ENCODE peak calls at places on chromosomes 12 and 14, in six cellular contexts. V is psoas muscle, C is left lung, T is fibroblast of lung, I is HFF-Myc, U is HL-60. F is an unnamed sample.
A peak's percentile ranks its signal among the peaks of the same experiment; 100 is the strongest.

GRCh38 chr12:28568083-28568482 is 377.8 kb downstream of the CCDC91 start:
- DNase-seq in V (no peak), C (no peak), T (peak; percentile 94), I (peak; percentile 93), U (no peak), F (no peak)

GRCh38 chr12:106845910-106846309 is 71.4 kb downstream of the RIC8B start:
- DNase-seq in V (no peak), C (no peak), T (no peak), I (no peak), U (no peak), F (no peak)

GRCh38 chr12:64389154-64389553 is 1.4 kb downstream of the C12orf56 start:
- DNase-seq in V (no peak), C (no peak), T (no peak), I (no peak), U (no peak), F (no peak)

GRCh38 chr14:58873228-58873953 is 235.6 kb downstream of the DACT1 start:
- DNase-seq in V (no peak), C (no peak), T (no peak), I (no peak), U (no peak), F (peak; percentile 46)

GRCh38 chr12:13365782-13366366 is 169.3 kb downstream of the EMP1 start:
- DNase-seq in V (peak; percentile 78), C (no peak), T (no peak), I (no peak), U (no peak), F (no peak)

GRCh38 chr12:75529826-75530225 is 18.4 kb upstream of the KRR1 start:
- DNase-seq in V (no peak), C (no peak), T (no peak), I (no peak), U (no peak), F (no peak)

GRCh38 chr12:89933911-89934310 is 225.3 kb upstream of the ATP2B1 start:
- DNase-seq in V (no peak), C (no peak), T (peak; percentile 74), I (no peak), U (no peak), F (no peak)

GRCh38 chr12:51391047-51391837 is at the start of gene GALNT6:
- DNase-seq in V (no peak), C (peak; percentile 89), T (no peak), I (no peak), U (peak; percentile 75), F (peak; percentile 80)

GRCh38 chr14:29664515-29664914 is 263.1 kb downstream of the PRKD1 start:
- DNase-seq in V (no peak), C (no peak), T (no peak), I (no peak), U (no peak), F (no peak)

GRCh38 chr14:67410313-67410712 is 1.7 kb downstream of the PLEK2 start:
- DNase-seq in V (no peak), C (no peak), T (no peak), I (no peak), U (no peak), F (peak; percentile 95)

GRCh38 chr14:62914025-62914424 is 131.2 kb downstream of the KCNH5 start:
- DNase-seq in V (no peak), C (no peak), T (peak; percentile 68), I (peak; percentile 5), U (no peak), F (no peak)

GRCh38 chr14:105064721-105065143 is 498 bp downstream of the GPR132 start:
- DNase-seq in V (peak; percentile 61), C (peak; percentile 90), T (peak; percentile 75), I (no peak), U (peak; percentile 87), F (peak; percentile 38)

GRCh38 chr14:68255697-68256178 is 436.2 kb downstream of the RAD51B start:
- DNase-seq in V (no peak), C (no peak), T (peak; percentile 93), I (no peak), U (no peak), F (no peak)

GRCh38 chr12:62761658-62762057 is 173.3 kb downstream of the PPM1H start:
- DNase-seq in V (no peak), C (no peak), T (no peak), I (no peak), U (no peak), F (no peak)

GRCh38 chr12:52181757-52182156 is 10.1 kb downstream of the KRT80 start:
- DNase-seq in V (no peak), C (peak; percentile 34), T (peak; percentile 91), I (no peak), U (no peak), F (no peak)

GRCh38 chr12:117525766-117526165 is 164.3 kb upstream of the NOS1 start:
- DNase-seq in V (no peak), C (no peak), T (no peak), I (no peak), U (no peak), F (no peak)

GRCh38 chr14:74419086-74419485 is 6.9 kb downstream of the SYNDIG1L start:
- DNase-seq in V (no peak), C (no peak), T (no peak), I (no peak), U (no peak), F (no peak)

GRCh38 chr14:103735815-103736545 is 20.4 kb downstream of the ZFYVE21 start:
- DNase-seq in V (peak; percentile 45), C (peak; percentile 67), T (no peak), I (no peak), U (no peak), F (no peak)

GRCh38 chr14:103198429-103199140 is 75.3 kb downstream of the TNFAIP2 start:
- DNase-seq in V (no peak), C (no peak), T (peak; percentile 47), I (no peak), U (no peak), F (no peak)

GRCh38 chr12:120783197-120783596 is 57.6 kb downstream of the ACADS start:
- DNase-seq in V (no peak), C (no peak), T (peak; percentile 73), I (peak; percentile 52), U (no peak), F (no peak)

GRCh38 chr12:109264095-109264942 is 44.8 kb downstream of the FOXN4 start:
- DNase-seq in V (peak; percentile 87), C (peak; percentile 87), T (peak; percentile 45), I (no peak), U (peak; percentile 64), F (peak; percentile 76)

GRCh38 chr14:100841445-100842403 is 15.8 kb downstream of the MEG3 start:
- DNase-seq in V (no peak), C (no peak), T (no peak), I (no peak), U (no peak), F (no peak)

GRCh38 chr14:101836131-101836530 is 74.6 kb downstream of the PPP2R5C start:
- DNase-seq in V (no peak), C (no peak), T (peak; percentile 21), I (no peak), U (no peak), F (no peak)

GRCh38 chr12:117685115-117685926 is 283.5 kb downstream of the KSR2 start:
- DNase-seq in V (peak; percentile 69), C (no peak), T (peak; percentile 91), I (peak; percentile 65), U (peak; percentile 12), F (peak; percentile 35)

GRCh38 chr12:21656931-21657335 is 709 bp downstream of the LDHB start:
- DNase-seq in V (no peak), C (peak; percentile 43), T (peak; percentile 50), I (peak; percentile 5), U (peak; percentile 58), F (peak; percentile 20)

GRCh38 chr12:52041695-52042123 is 9.5 kb upstream of the NR4A1 start:
- DNase-seq in V (no peak), C (no peak), T (no peak), I (no peak), U (no peak), F (no peak)

GRCh38 chr12:12210983-12211382 is 55.9 kb downstream of the LRP6 start:
- DNase-seq in V (no peak), C (no peak), T (no peak), I (no peak), U (no peak), F (no peak)

GRCh38 chr14:75208843-75209242 is 32.4 kb upstream of the TMED10 start:
- DNase-seq in V (no peak), C (no peak), T (no peak), I (no peak), U (no peak), F (peak; percentile 92)

GRCh38 chr14:77103475-77103874 is 5.4 kb downstream of the CIPC start:
- DNase-seq in V (no peak), C (no peak), T (no peak), I (no peak), U (no peak), F (no peak)

GRCh38 chr14:94142836-94143235 is 13.4 kb upstream of the IFI27L2 start:
- DNase-seq in V (no peak), C (no peak), T (no peak), I (no peak), U (no peak), F (no peak)

GRCh38 chr12:77325505-77325904 is 260.1 kb upstream of the E2F7 start:
- DNase-seq in V (no peak), C (peak; percentile 82), T (no peak), I (no peak), U (no peak), F (no peak)
- H3K4me3 ChIP-seq in V (peak overlapping the region; percentile 68), C (peak overlapping the region; percentile 53), T (peak overlapping the region; percentile 91), I (peak overlapping the region; percentile 56), U (no peak overlapping the region), F (peak overlapping the region; percentile 44)

DNA sequence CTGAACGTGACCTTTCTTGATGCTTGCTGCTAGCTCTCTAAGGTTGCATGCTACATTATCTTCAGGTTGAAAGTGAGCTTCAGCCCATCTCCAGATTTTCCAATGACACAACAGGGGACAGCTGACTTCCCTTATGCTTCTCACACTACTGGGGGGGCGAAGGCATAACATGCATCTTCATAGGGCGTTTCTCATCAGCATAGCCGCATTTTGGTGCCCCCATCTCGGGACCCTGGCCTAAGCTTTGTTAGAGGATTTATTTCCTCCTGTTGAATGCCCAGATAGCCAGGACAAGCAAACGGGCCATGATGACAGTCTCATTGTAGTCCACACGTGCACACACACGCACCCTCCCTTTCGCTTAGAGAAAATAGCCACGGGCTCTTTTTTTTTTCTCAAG is 30.7 kb downstream of the SSPN start:
- DNase-seq in V (no peak), C (no peak), T (no peak), I (no peak), U (no peak), F (no peak)
- H3K4me3 ChIP-seq in V (peak overlapping the region; percentile 63), C (no peak overlapping the region), T (no peak overlapping the region), I (no peak overlapping the region), U (no peak overlapping the region), F (no peak overlapping the region)

GRCh38 chr12:65830305-65830704 is 6.0 kb downstream of the HMGA2 start:
- DNase-seq in V (no peak), C (no peak), T (peak; percentile 28), I (no peak), U (no peak), F (no peak)
- H3K4me3 ChIP-seq in V (no peak overlapping the region), C (no peak overlapping the region), T (no peak overlapping the region), I (no peak overlapping the region), U (no peak overlapping the region), F (no peak overlapping the region)

DNA sequence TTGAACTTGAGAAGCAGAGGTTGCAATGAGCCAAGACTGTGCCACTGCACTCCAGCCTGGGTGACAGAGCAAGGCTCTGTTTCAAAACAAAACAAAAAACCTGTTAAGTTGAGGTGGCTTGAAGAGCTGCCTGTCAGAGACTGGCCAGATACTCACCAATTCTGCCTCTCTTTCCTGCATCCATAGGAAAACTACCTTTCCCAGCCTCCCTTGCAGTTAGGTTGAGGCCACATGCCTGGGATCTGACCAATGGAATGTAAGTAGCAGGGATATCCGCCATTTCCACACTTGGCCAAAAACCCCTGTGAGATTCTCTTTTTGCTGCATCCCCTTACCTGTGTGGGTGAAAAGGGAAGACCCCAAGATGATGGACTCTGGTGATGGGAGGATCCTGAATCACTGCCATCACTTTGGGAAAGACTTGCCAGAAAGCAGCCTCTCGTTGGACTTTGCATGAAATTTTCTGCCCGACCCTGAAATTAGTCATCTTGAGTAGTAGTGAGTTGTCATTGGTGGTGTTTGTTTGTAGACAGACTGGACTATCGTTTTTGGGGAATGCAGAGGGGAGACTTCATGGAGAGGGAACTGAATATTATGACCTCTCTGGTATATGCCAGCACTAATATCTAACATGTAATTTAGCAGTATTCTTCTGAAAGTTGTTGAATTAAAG is 14.0 kb downstream of the GPR68 start:
- DNase-seq in V (no peak), C (no peak), T (peak; percentile 54), I (no peak), U (no peak), F (no peak)
- H3K4me3 ChIP-seq in V (no peak overlapping the region), C (no peak overlapping the region), T (no peak overlapping the region), I (no peak overlapping the region), U (no peak overlapping the region), F (no peak overlapping the region)

F was measured in small intestine.